ENCODE peak calls at places on chromosomes 3 and 15, in ten cellular contexts. A is foreskin fibroblast; Z is activated CD8-positive, alpha-beta memory T cell treated with anti-CD3 and anti-CD28 coated beads for 1 hour; I is mucosa of descending colon; D is Right ventricle myocardium inferior; W is HT1080; F is NCI-H1105 treated with DMSO at 0.1 percent for 48 hours; N is WTC11; H is tibial artery; X is astrocyte. K is an unnamed sample.

GRCh38 chr3:32487781-32488526 is 14.7 kb downstream of the CMTM6 start:
- DNase-seq in A (no peak), Z (no peak), I (no peak), D (no peak), W (no peak), F (no peak), N (no peak), H (no peak), X (no peak), K (no peak)

GRCh38 chr3:15728766-15729165 is 69.0 kb downstream of the ANKRD28 start:
- DNase-seq in A (no peak), Z (no peak), I (no peak), D (no peak), W (no peak), F (no peak), N (no peak), H (no peak), X (peak), K (no peak)

GRCh38 chr3:39378957-39379777 is 4.0 kb upstream of the SLC25A38 start:
- DNase-seq in A (no peak), Z (no peak), I (no peak), D (no peak), W (no peak), F (no peak), N (no peak), H (no peak), X (no peak), K (no peak)

GRCh38 chr15:28093761-28094535 is 5.2 kb downstream of the OCA2 start:
- DNase-seq in A (no peak), Z (no peak), I (peak), D (no peak), W (no peak), F (no peak), N (no peak), H (peak), X (no peak), K (no peak)

GRCh38 chr3:195119461-195120198 is 151.3 kb downstream of the XXYLT1 start:
- DNase-seq in A (peak), Z (no peak), I (no peak), D (no peak), W (peak), F (no peak), N (peak), H (no peak), X (peak), K (no peak)

GRCh38 chr3:168047190-168047795 is 48.4 kb downstream of the GOLIM4 start:
- DNase-seq in A (peak), Z (no peak), I (no peak), D (no peak), W (peak), F (peak), N (no peak), H (no peak), X (peak), K (peak)

GRCh38 chr3:190130700-190131099 is 10.0 kb upstream of the P3H2 start:
- DNase-seq in A (no peak), Z (no peak), I (no peak), D (no peak), W (no peak), F (no peak), N (no peak), H (no peak), X (no peak), K (no peak)

GRCh38 chr15:28942046-28942445 is 56.3 kb downstream of the APBA2 start:
- DNase-seq in A (no peak), Z (no peak), I (no peak), D (no peak), W (no peak), F (no peak), N (no peak), H (peak), X (no peak), K (no peak)

GRCh38 chr3:185225523-185225922 is 28.3 kb downstream of the EHHADH start:
- DNase-seq in A (peak), Z (no peak), I (no peak), D (no peak), W (peak), F (no peak), N (no peak), H (no peak), X (peak), K (peak)

GRCh38 chr15:62883938-62884479 is 158.5 kb upstream of the TPM1 start:
- DNase-seq in A (peak), Z (no peak), I (no peak), D (no peak), W (no peak), F (no peak), N (no peak), H (no peak), X (peak), K (no peak)

GRCh38 chr3:141707741-141708203 is 30.3 kb upstream of the RNF7 start:
- DNase-seq in A (peak), Z (no peak), I (no peak), D (no peak), W (peak), F (no peak), N (no peak), H (no peak), X (peak), K (no peak)

GRCh38 chr15:20344601-20345400 is 196.8 kb downstream of the GOLGA6L6 start:
- DNase-seq in A (no peak), Z (no peak), I (no peak), D (peak), W (no peak), F (no peak), N (peak), H (no peak), X (no peak), K (no peak)

GRCh38 chr3:142568393-142569017 is 10.0 kb downstream of the ATR start:
- DNase-seq in A (no peak), Z (no peak), I (no peak), D (no peak), W (no peak), F (no peak), N (peak), H (no peak), X (no peak), K (no peak)

GRCh38 chr15:45616901-45617323 is 17.9 kb upstream of the SQOR start:
- DNase-seq in A (peak), Z (no peak), I (peak), D (no peak), W (peak), F (no peak), N (no peak), H (no peak), X (no peak), K (peak)

GRCh38 chr15:77039817-77040216 is 31.1 kb downstream of the TSPAN3 start:
- DNase-seq in A (no peak), Z (no peak), I (no peak), D (no peak), W (no peak), F (no peak), N (no peak), H (no peak), X (no peak), K (no peak)

GRCh38 chr15:58081446-58081845 is 15.9 kb upstream of the ALDH1A2 start:
- DNase-seq in A (no peak), Z (no peak), I (no peak), D (no peak), W (no peak), F (no peak), N (no peak), H (no peak), X (no peak), K (no peak)

GRCh38 chr3:58048301-58048700 is 40.1 kb downstream of the FLNB start:
- DNase-seq in A (no peak), Z (no peak), I (no peak), D (no peak), W (peak), F (no peak), N (no peak), H (no peak), X (no peak), K (no peak)

GRCh38 chr3:65847947-65848346 is 190.8 kb downstream of the MAGI1 start:
- DNase-seq in A (no peak), Z (no peak), I (no peak), D (no peak), W (no peak), F (no peak), N (no peak), H (no peak), X (no peak), K (no peak)

GRCh38 chr3:72445827-72446405 is 402.3 kb downstream of the SHQ1 start:
- DNase-seq in A (no peak), Z (no peak), I (no peak), D (no peak), W (peak), F (no peak), N (no peak), H (no peak), X (no peak), K (peak)

GRCh38 chr15:69140306-69140705 is 20.1 kb upstream of the GLCE start:
- DNase-seq in A (no peak), Z (no peak), I (no peak), D (no peak), W (no peak), F (no peak), N (no peak), H (no peak), X (no peak), K (no peak)

GRCh38 chr3:45962033-45962432 is 18.8 kb downstream of the CXCR6 start:
- DNase-seq in A (no peak), Z (no peak), I (no peak), D (no peak), W (no peak), F (no peak), N (no peak), H (no peak), X (no peak), K (no peak)

GRCh38 chr3:13258986-13259514 is 161.1 kb downstream of the NUP210 start:
- DNase-seq in A (no peak), Z (no peak), I (no peak), D (no peak), W (no peak), F (no peak), N (no peak), H (no peak), X (no peak), K (no peak)

GRCh38 chr15:75955720-75956119 is 52.0 kb downstream of the FBXO22 start:
- DNase-seq in A (no peak), Z (no peak), I (no peak), D (no peak), W (no peak), F (no peak), N (no peak), H (no peak), X (no peak), K (no peak)

GRCh38 chr15:94110476-94111130 is 120.8 kb upstream of the MCTP2 start:
- DNase-seq in A (no peak), Z (no peak), I (no peak), D (no peak), W (no peak), F (no peak), N (no peak), H (no peak), X (no peak), K (no peak)

GRCh38 chr15:58438111-58438510 is 6.3 kb downstream of the LIPC start:
- DNase-seq in A (no peak), Z (no peak), I (no peak), D (no peak), W (no peak), F (no peak), N (no peak), H (no peak), X (no peak), K (no peak)

GRCh38 chr3:105788548-105789036 is 80.2 kb downstream of the CBLB start:
- DNase-seq in A (no peak), Z (no peak), I (no peak), D (no peak), W (no peak), F (no peak), N (no peak), H (no peak), X (peak), K (no peak)

GRCh38 chr15:33161209-33161608 is 33.3 kb downstream of the FMN1 start:
- DNase-seq in A (no peak), Z (no peak), I (no peak), D (no peak), W (no peak), F (no peak), N (no peak), H (no peak), X (no peak), K (no peak)